ENCODE peak calls at places on chromosomes 1 and 21, in six cellular contexts. R is GM23248, X is gastrocnemius medialis, Q is esophagus squamous epithelium, U is neuronal stem cell, G is right lobe of liver. E is an unnamed sample.

GRCh38 chr1:70403759-70404158 is 7.3 kb upstream of the CTH start:
- DNase-seq in R (no peak), G (no peak), Q (no peak), X (no peak), U (no peak), E (no peak)

GRCh38 chr1:228648647-228649383 is 86.5 kb upstream of the RHOU start:
- DNase-seq in R (no peak), Q (no peak), U (no peak), G (no peak), X (no peak), E (no peak)

GRCh38 chr1:178465011-178465410 is 31.8 kb downstream of the CLEC20A start:
- DNase-seq in Q (no peak), G (no peak), R (peak; percentile 69), X (no peak), U (no peak), E (no peak)

GRCh38 chr21:45029968-45030636 is 44.3 kb upstream of the ADARB1 start:
- DNase-seq in G (no peak), Q (no peak), R (no peak), U (peak; percentile 74), X (no peak), E (no peak)

GRCh38 chr1:153459655-153460054 is 796 bp downstream of the S100A7 start:
- DNase-seq in U (no peak), Q (no peak), X (no peak), G (no peak), R (no peak), E (no peak)

GRCh38 chr1:59640851-59641250 is 173.9 kb upstream of the HOOK1 start:
- DNase-seq in G (no peak), U (no peak), R (no peak), X (peak; percentile 18), Q (no peak), E (no peak)

GRCh38 chr1:112614460-112615065 is 4.4 kb downstream of the ST7L start:
- DNase-seq in R (peak; percentile 69), G (no peak), X (no peak), Q (no peak), U (no peak), E (no peak)

GRCh38 chr1:68104155-68104554 is 53.7 kb upstream of the DIRAS3 start:
- DNase-seq in G (no peak), U (no peak), X (no peak), R (peak; percentile 46), Q (no peak), E (no peak)

GRCh38 chr1:31581821-31582810 is 5.8 kb downstream of the TINAGL1 start:
- DNase-seq in G (no peak), X (no peak), Q (no peak), R (peak; percentile 42), U (no peak), E (no peak)

GRCh38 chr21:15431053-15431452 is 298.7 kb upstream of the USP25 start:
- DNase-seq in Q (no peak), G (no peak), U (no peak), X (no peak), R (no peak), E (no peak)

GRCh38 chr1:200896571-200897187 is 2.0 kb downstream of the INAVA start:
- DNase-seq in X (no peak), U (no peak), Q (no peak), R (no peak), G (peak; percentile 65), E (peak; percentile 43)

GRCh38 chr1:220325306-220325995 is 53.2 kb upstream of the RAB3GAP2 start:
- DNase-seq in G (no peak), R (no peak), Q (no peak), U (no peak), X (no peak), E (no peak)

GRCh38 chr1:11681071-11681771 is at the start of gene MAD2L2:
- DNase-seq in U (peak; percentile 81), R (peak; percentile 95), G (peak; percentile 94), Q (no peak), X (peak; percentile 65), E (peak; percentile 94)

GRCh38 chr1:228849011-228849541 is 113.8 kb downstream of the RHOU start:
- DNase-seq in G (no peak), R (no peak), Q (no peak), U (no peak), X (no peak), E (no peak)

GRCh38 chr1:2555634-2556276 is 416 bp upstream of the TNFRSF14 start:
- DNase-seq in R (peak; percentile 73), Q (peak; percentile 48), U (no peak), G (peak; percentile 87), X (peak; percentile 65), E (peak; percentile 96)

GRCh38 chr1:78673120-78673519 is 23.5 kb downstream of the IFI44 start:
- DNase-seq in U (no peak), R (no peak), Q (no peak), X (no peak), G (no peak), E (no peak)

GRCh38 chr1:13762642-13763041 is 62.7 kb downstream of the PRDM2 start:
- DNase-seq in G (no peak), X (no peak), U (no peak), R (no peak), Q (no peak), E (no peak)

GRCh38 chr21:14086553-14086952 is 124.2 kb downstream of the LIPI start:
- DNase-seq in X (no peak), Q (no peak), U (no peak), G (no peak), R (no peak), E (no peak)

GRCh38 chr1:11174271-11174942 is 14.7 kb upstream of the ANGPTL7 start:
- DNase-seq in Q (no peak), X (no peak), R (no peak), U (no peak), G (no peak), E (no peak)

GRCh38 chr1:85624361-85624760 is 43.8 kb downstream of the CCN1 start:
- DNase-seq in X (no peak), R (no peak), Q (no peak), G (no peak), U (no peak), E (no peak)

GRCh38 chr1:85623061-85623471 is 42.5 kb downstream of the CCN1 start:
- DNase-seq in X (no peak), G (no peak), U (no peak), Q (no peak), R (peak; percentile 89), E (no peak)

GRCh38 chr1:85626818-85627217 is 46.3 kb downstream of the CCN1 start:
- DNase-seq in R (no peak), G (no peak), X (no peak), U (no peak), Q (no peak), E (no peak)

GRCh38 chr1:85629532-85629920 is 49.0 kb downstream of the CCN1 start:
- DNase-seq in R (peak; percentile 14), G (no peak), U (no peak), Q (no peak), X (no peak), E (no peak)

DNA sequence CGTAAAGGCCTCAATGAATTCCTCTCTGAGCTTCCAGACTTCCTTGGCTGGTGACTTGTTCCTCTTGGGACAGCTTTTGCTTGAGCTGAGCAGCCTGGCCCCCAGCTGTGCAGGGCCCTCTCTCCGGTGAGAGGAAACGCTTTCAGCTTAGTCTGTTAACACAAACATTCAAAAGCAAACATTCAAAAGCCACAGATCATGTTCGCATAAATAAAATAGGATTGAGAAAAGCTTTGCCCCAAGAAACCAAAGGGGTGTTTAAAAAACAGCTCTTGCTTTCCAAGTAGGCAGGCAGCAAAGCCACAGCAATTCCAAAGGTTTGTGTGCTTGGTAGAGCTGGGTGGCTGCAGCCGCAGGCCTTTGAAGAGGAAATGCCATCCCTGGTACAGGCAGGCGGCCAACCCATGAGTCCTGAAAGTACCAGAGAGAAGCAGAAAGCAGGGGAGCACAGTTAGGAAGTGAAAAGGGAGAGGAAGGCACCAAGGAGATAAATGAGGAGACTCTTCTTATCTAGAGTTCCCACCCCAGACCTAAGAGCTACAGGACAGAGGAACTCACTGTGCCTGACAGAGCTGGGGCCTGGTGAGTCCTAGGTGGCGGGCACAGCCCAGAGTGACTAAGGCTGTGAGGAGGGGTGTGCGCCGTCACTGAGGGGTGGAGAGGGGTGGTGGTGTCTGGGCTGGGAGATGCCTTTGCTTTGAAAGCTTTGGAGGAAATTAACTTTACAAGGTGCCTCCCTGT is 48.4 kb downstream of the CCN1 start:
- DNase-seq in R (peak; percentile 61), Q (no peak), U (no peak), X (no peak), G (peak; percentile 90), E (peak; percentile 83)
- H3K27ac ChIP-seq in R (peak overlapping the region; percentile 25), Q (peak overlapping the region; percentile 39), U (no peak overlapping the region), X (peak overlapping the region; percentile 22), G (peak overlapping the region; percentile 87), E (peak overlapping the region; percentile 99)

DNA sequence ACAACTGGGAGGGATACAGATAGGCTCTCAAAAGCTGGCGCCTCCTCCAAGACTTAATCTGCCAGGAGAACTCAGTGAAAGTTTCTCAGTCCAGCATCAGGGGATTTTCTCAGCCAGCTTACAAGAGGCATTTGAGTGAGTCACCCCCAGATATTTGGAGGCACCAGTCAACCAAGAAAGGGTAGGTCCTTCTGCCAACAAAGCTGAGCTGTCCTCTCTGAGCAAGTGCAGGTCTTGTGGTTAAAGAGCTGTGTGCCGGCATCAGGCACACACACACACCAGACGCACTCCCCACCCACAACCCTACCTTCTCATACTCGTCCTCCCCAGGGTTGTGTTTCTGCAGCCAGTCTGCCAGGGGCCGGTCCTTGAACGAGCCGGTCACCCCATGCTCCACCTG is 27.0 kb upstream of the PPP1R15B start:
- DNase-seq in G (no peak), R (peak; percentile 100), U (no peak), Q (no peak), X (peak; percentile 80), E (peak; percentile 75)
- H3K4me1 ChIP-seq in G (peaks cover 68% of the 10 kb centered on the region), R (peaks cover 37% of the 10 kb centered on the region), U (no peaks in the 10 kb centered on the region), Q (peaks cover 62% of the 10 kb centered on the region), X (peaks cover 30% of the 10 kb centered on the region), E (peaks cover 8% of the 10 kb centered on the region)

DNA sequence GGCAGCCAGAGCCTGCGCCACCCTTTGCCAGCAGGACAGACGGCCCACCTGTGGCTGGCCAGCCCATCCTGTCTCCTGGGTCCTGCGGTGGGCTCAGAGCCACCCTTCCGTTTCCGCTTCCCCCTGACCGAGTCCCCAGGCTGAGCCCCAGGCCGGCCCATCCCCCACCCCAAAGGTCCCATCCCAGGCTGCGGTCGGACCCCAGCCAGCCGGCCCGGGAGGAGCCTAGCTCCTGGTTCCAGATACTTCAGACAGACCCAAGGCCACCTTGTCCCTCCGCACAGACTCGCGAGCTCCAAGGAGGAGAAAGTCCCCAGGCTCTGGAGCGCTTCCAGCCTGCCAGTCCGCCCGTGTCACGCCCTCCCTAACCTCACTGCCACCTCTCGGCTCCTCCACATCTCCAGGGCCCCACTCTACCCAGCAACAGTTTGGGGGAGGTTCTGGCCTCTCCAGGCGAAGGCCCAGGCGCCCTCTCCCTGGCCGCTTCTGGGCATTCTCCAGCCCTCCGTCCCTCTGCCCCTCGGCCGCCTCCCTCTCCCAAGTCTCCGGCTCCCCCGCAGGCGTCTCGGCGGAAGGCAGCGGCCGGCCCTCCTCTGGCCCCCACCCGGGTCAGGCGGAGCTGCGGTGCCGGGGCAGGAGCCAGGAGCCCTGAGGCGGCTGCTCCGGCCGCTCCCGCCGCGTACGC is 845 bp downstream of the LRRN2 start:
- DNase-seq in Q (no peak), X (no peak), R (no peak), U (no peak), G (no peak), E (no peak)
- H3K27me3 ChIP-seq in Q (no peaks in the 10 kb centered on the region), X (peaks cover 11% of the 10 kb centered on the region), R (peaks cover 79% of the 10 kb centered on the region), U (peaks cover 74% of the 10 kb centered on the region), G (no peaks in the 10 kb centered on the region), E (no peaks in the 10 kb centered on the region)

DNA sequence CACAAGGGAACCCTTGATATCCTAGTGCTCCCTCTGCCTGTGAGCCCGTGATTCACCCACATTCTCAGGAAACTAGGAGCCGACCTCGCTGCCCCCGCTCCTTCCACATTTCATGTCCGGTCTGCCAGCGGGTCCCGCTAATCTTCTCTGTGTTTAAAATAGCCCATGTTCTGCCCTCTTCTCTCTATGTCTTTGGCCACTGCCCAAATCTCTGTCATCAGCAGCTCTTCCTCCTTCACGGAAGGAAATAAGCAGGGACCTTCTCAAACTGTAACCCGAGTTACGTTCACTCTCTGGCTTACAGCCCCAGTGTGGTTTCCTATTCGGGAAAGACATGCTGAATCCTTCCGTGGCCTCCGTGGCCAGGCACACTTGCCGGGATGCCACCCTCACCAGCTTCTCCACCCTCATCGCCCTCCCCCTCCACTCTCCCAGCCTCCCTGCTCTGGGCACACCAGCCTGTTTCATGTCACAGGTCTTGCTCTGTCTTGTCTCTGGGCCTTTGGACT is 21.1 kb upstream of the UBXN10 start:
- DNase-seq in X (peak; percentile 40), G (peak; percentile 58), Q (no peak), R (peak; percentile 9), U (no peak), E (no peak)
- H3K27ac ChIP-seq in X (no peak overlapping the region), G (no peak overlapping the region), Q (peak overlapping the region; percentile 48), R (no peak overlapping the region), U (no peak overlapping the region), E (no peak overlapping the region)